ENCODE peak calls at places on chromosomes 12 and 14, in seven cellular contexts. One of them, this sample, is unnamed.

GRCh38 chr14:64232944-64233343 is 61.2 kb downstream of the ESR2 start:
- DNase-seq in GM12892: no peak
- DNase-seq in ovary: no peak
- DNase-seq in A549: no peak
- DNase-seq in IMR-90: no peak
- DNase-seq in uterus: no peak
- DNase-seq in thyroid gland: no peak
- DNase-seq in this sample: no peak

GRCh38 chr14:42965512-42965911 is 1358.8 kb downstream of the LRFN5 start:
- DNase-seq in GM12892: no peak
- DNase-seq in ovary: no peak
- DNase-seq in A549: no peak
- DNase-seq in IMR-90: no peak
- DNase-seq in uterus: no peak
- DNase-seq in thyroid gland: no peak
- DNase-seq in this sample: no peak

GRCh38 chr12:111777345-111778045 is 10.8 kb downstream of the ALDH2 start:
- DNase-seq in GM12892: no peak
- DNase-seq in ovary: no peak
- DNase-seq in A549: peak; percentile 50
- DNase-seq in IMR-90: no peak
- DNase-seq in uterus: no peak
- DNase-seq in thyroid gland: no peak
- DNase-seq in this sample: peak; percentile 79

GRCh38 chr14:76576047-76576741 is 185.1 kb upstream of the VASH1 start:
- DNase-seq in GM12892: no peak
- DNase-seq in ovary: no peak
- DNase-seq in A549: no peak
- DNase-seq in IMR-90: peak; percentile 1
- DNase-seq in uterus: no peak
- DNase-seq in thyroid gland: peak; percentile 47
- DNase-seq in this sample: no peak

GRCh38 chr12:94616217-94616729 is 34.1 kb downstream of the TMCC3 start:
- DNase-seq in GM12892: no peak
- DNase-seq in ovary: no peak
- DNase-seq in A549: peak; percentile 65
- DNase-seq in IMR-90: no peak
- DNase-seq in uterus: no peak
- DNase-seq in thyroid gland: peak; percentile 12
- DNase-seq in this sample: no peak

GRCh38 chr14:70156602-70157001 is 32.1 kb downstream of the SLC8A3 start:
- DNase-seq in GM12892: no peak
- DNase-seq in ovary: no peak
- DNase-seq in A549: no peak
- DNase-seq in IMR-90: no peak
- DNase-seq in uterus: no peak
- DNase-seq in thyroid gland: no peak
- DNase-seq in this sample: no peak

GRCh38 chr12:57477710-57478681 is 1.7 kb downstream of the ARHGAP9 start:
- DNase-seq in GM12892: peak; percentile 55
- DNase-seq in ovary: no peak
- DNase-seq in A549: no peak
- DNase-seq in IMR-90: peak; percentile 48
- DNase-seq in uterus: no peak
- DNase-seq in thyroid gland: no peak
- DNase-seq in this sample: no peak

GRCh38 chr12:76554411-76555225 is 5.0 kb downstream of the OSBPL8 start:
- DNase-seq in GM12892: no peak
- DNase-seq in ovary: no peak
- DNase-seq in A549: no peak
- DNase-seq in IMR-90: no peak
- DNase-seq in uterus: no peak
- DNase-seq in thyroid gland: no peak
- DNase-seq in this sample: no peak

GRCh38 chr12:50070314-50071060 is 13.1 kb downstream of the ASIC1 start:
- DNase-seq in GM12892: peak; percentile 47
- DNase-seq in ovary: peak; percentile 78
- DNase-seq in A549: peak; percentile 71
- DNase-seq in IMR-90: peak; percentile 84
- DNase-seq in uterus: peak; percentile 83
- DNase-seq in thyroid gland: peak; percentile 69
- DNase-seq in this sample: no peak

GRCh38 chr12:47903151-47903611 is 1.6 kb downstream of the VDR start:
- DNase-seq in GM12892: no peak
- DNase-seq in ovary: no peak
- DNase-seq in A549: no peak
- DNase-seq in IMR-90: peak; percentile 76
- DNase-seq in uterus: no peak
- DNase-seq in thyroid gland: peak; percentile 58
- DNase-seq in this sample: no peak

GRCh38 chr14:76186318-76187027 is 34.8 kb downstream of the GPATCH2L start:
- DNase-seq in GM12892: no peak
- DNase-seq in ovary: no peak
- DNase-seq in A549: no peak
- DNase-seq in IMR-90: no peak
- DNase-seq in uterus: no peak
- DNase-seq in thyroid gland: no peak
- DNase-seq in this sample: no peak

GRCh38 chr14:66503532-66503931 is 4.4 kb upstream of the GPHN start:
- DNase-seq in GM12892: no peak
- DNase-seq in ovary: no peak
- DNase-seq in A549: no peak
- DNase-seq in IMR-90: peak; percentile 28
- DNase-seq in uterus: no peak
- DNase-seq in thyroid gland: no peak
- DNase-seq in this sample: no peak

GRCh38 chr14:75328575-75328974 is 49.9 kb downstream of the FOS start:
- DNase-seq in GM12892: no peak
- DNase-seq in ovary: no peak
- DNase-seq in A549: no peak
- DNase-seq in IMR-90: no peak
- DNase-seq in uterus: no peak
- DNase-seq in thyroid gland: no peak
- DNase-seq in this sample: no peak

GRCh38 chr14:22540286-22540685 is 48.7 kb downstream of the DAD1 start:
- DNase-seq in GM12892: no peak
- DNase-seq in ovary: no peak
- DNase-seq in A549: no peak
- DNase-seq in IMR-90: no peak
- DNase-seq in uterus: no peak
- DNase-seq in thyroid gland: no peak
- DNase-seq in this sample: no peak

GRCh38 chr12:681857-682256 is 18.6 kb upstream of the NINJ2 start:
- DNase-seq in GM12892: no peak
- DNase-seq in ovary: no peak
- DNase-seq in A549: no peak
- DNase-seq in IMR-90: no peak
- DNase-seq in uterus: no peak
- DNase-seq in thyroid gland: no peak
- DNase-seq in this sample: no peak

GRCh38 chr14:66249544-66249943 is 236.6 kb upstream of the CCDC196 start:
- DNase-seq in GM12892: no peak
- DNase-seq in ovary: no peak
- DNase-seq in A549: no peak
- DNase-seq in IMR-90: no peak
- DNase-seq in uterus: no peak
- DNase-seq in thyroid gland: no peak
- DNase-seq in this sample: no peak

GRCh38 chr12:75735853-75736252 is 224.4 kb upstream of the KRR1 start:
- DNase-seq in GM12892: no peak
- DNase-seq in ovary: no peak
- DNase-seq in A549: no peak
- DNase-seq in IMR-90: no peak
- DNase-seq in uterus: no peak
- DNase-seq in thyroid gland: peak; percentile 76
- DNase-seq in this sample: no peak

GRCh38 chr12:43653917-43654316 is 101.9 kb upstream of the ADAMTS20 start:
- DNase-seq in GM12892: no peak
- DNase-seq in ovary: no peak
- DNase-seq in A549: no peak
- DNase-seq in IMR-90: no peak
- DNase-seq in uterus: no peak
- DNase-seq in thyroid gland: no peak
- DNase-seq in this sample: no peak

GRCh38 chr12:57134949-57135348 is 6.7 kb downstream of the LRP1 start:
- DNase-seq in GM12892: no peak
- DNase-seq in ovary: no peak
- DNase-seq in A549: no peak
- DNase-seq in IMR-90: no peak
- DNase-seq in uterus: peak; percentile 29
- DNase-seq in thyroid gland: no peak
- DNase-seq in this sample: no peak

GRCh38 chr14:68487805-68488590 is 304.9 kb downstream of the ZFP36L1 start:
- DNase-seq in GM12892: no peak
- DNase-seq in ovary: no peak
- DNase-seq in A549: peak; percentile 36
- DNase-seq in IMR-90: peak; percentile 56
- DNase-seq in uterus: no peak
- DNase-seq in thyroid gland: no peak
- DNase-seq in this sample: no peak

GRCh38 chr14:68283378-68284123 is 464.0 kb downstream of the RAD51B start:
- DNase-seq in GM12892: no peak
- DNase-seq in ovary: no peak
- DNase-seq in A549: no peak
- DNase-seq in IMR-90: no peak
- DNase-seq in uterus: no peak
- DNase-seq in thyroid gland: peak; percentile 28
- DNase-seq in this sample: peak; percentile 13

GRCh38 chr12:6280053-6280469 is 30.4 kb upstream of the PLEKHG6 start:
- DNase-seq in GM12892: no peak
- DNase-seq in ovary: peak; percentile 72
- DNase-seq in A549: peak; percentile 86
- DNase-seq in IMR-90: peak; percentile 94
- DNase-seq in uterus: peak; percentile 82
- DNase-seq in thyroid gland: peak; percentile 83
- DNase-seq in this sample: peak; percentile 85

GRCh38 chr12:6279631-6280030 is 30.9 kb upstream of the PLEKHG6 start:
- DNase-seq in GM12892: no peak
- DNase-seq in ovary: no peak
- DNase-seq in A549: no peak
- DNase-seq in IMR-90: no peak
- DNase-seq in uterus: no peak
- DNase-seq in thyroid gland: no peak
- DNase-seq in this sample: no peak

GRCh38 chr12:6277982-6278438 is 32.5 kb upstream of the PLEKHG6 start:
- DNase-seq in GM12892: no peak
- DNase-seq in ovary: no peak
- DNase-seq in A549: no peak
- DNase-seq in IMR-90: no peak
- DNase-seq in uterus: peak; percentile 54
- DNase-seq in thyroid gland: peak; percentile 91
- DNase-seq in this sample: peak; percentile 87

GRCh38 chr12:6279256-6279628 is 31.2 kb upstream of the PLEKHG6 start:
- DNase-seq in GM12892: no peak
- DNase-seq in ovary: no peak
- DNase-seq in A549: no peak
- DNase-seq in IMR-90: no peak
- DNase-seq in uterus: no peak
- DNase-seq in thyroid gland: no peak
- DNase-seq in this sample: no peak

GRCh38 chr12:6278439-6279255 is 31.8 kb upstream of the PLEKHG6 start:
- DNase-seq in GM12892: peak; percentile 90
- DNase-seq in ovary: peak; percentile 82
- DNase-seq in A549: peak; percentile 71
- DNase-seq in IMR-90: peak; percentile 74
- DNase-seq in uterus: peak; percentile 83
- DNase-seq in thyroid gland: peak; percentile 89
- DNase-seq in this sample: peak; percentile 92
- TF ChIP-seq POLR2A in GM12892: no peak
- TF ChIP-seq POLR2A in ovary: no peak
- TF ChIP-seq POLR2A in A549: peak; percentile 45
- TF ChIP-seq POLR2A in IMR-90: peak; percentile 50
- TF ChIP-seq POLR2A in uterus: peak; percentile 82
- TF ChIP-seq POLR2A in thyroid gland: peak; percentile 79
- TF ChIP-seq POLR2A in this sample: no peak

GRCh38 chr12:132828706-132829534 is at the start of gene GOLGA3:
- DNase-seq in GM12892: peak; percentile 98
- DNase-seq in ovary: peak; percentile 92
- DNase-seq in A549: peak; percentile 95
- DNase-seq in IMR-90: peak; percentile 93
- DNase-seq in uterus: peak; percentile 92
- DNase-seq in thyroid gland: peak; percentile 95
- DNase-seq in this sample: peak; percentile 98
- TF ChIP-seq POLR2A in GM12892: peak; percentile 67
- TF ChIP-seq POLR2A in ovary: peak; percentile 63
- TF ChIP-seq POLR2A in A549: peak; percentile 58
- TF ChIP-seq POLR2A in IMR-90: peak; percentile 86
- TF ChIP-seq POLR2A in uterus: peak; percentile 72
- TF ChIP-seq POLR2A in thyroid gland: peak; percentile 61
- TF ChIP-seq POLR2A in this sample: peak; percentile 71

DNA sequence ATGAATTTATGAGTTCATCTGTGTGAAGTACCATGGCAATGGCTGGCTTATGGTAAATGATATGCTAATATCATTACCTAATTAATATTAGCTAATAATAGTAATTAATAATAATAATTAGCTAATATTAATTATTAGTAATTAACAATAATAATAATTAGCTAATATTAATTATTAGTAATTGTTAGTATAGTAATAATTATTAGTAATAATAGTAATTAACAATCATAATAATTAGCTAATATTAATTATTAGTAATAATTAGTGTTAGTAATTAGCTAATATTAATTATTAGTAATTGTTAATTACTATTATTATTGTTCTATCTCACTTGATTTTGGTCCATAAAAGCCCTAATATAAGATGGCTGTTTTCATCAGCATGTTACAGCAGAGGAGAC is 19.8 kb downstream of the RERG start:
- DNase-seq in GM12892: no peak
- DNase-seq in ovary: no peak
- DNase-seq in A549: no peak
- DNase-seq in IMR-90: no peak
- DNase-seq in uterus: no peak
- DNase-seq in thyroid gland: no peak
- DNase-seq in this sample: no peak
- TF ChIP-seq POLR2A in GM12892: no peak
- TF ChIP-seq POLR2A in ovary: no peak
- TF ChIP-seq POLR2A in A549: no peak
- TF ChIP-seq POLR2A in IMR-90: no peak
- TF ChIP-seq POLR2A in uterus: no peak
- TF ChIP-seq POLR2A in thyroid gland: no peak
- TF ChIP-seq POLR2A in this sample: no peak

DNA sequence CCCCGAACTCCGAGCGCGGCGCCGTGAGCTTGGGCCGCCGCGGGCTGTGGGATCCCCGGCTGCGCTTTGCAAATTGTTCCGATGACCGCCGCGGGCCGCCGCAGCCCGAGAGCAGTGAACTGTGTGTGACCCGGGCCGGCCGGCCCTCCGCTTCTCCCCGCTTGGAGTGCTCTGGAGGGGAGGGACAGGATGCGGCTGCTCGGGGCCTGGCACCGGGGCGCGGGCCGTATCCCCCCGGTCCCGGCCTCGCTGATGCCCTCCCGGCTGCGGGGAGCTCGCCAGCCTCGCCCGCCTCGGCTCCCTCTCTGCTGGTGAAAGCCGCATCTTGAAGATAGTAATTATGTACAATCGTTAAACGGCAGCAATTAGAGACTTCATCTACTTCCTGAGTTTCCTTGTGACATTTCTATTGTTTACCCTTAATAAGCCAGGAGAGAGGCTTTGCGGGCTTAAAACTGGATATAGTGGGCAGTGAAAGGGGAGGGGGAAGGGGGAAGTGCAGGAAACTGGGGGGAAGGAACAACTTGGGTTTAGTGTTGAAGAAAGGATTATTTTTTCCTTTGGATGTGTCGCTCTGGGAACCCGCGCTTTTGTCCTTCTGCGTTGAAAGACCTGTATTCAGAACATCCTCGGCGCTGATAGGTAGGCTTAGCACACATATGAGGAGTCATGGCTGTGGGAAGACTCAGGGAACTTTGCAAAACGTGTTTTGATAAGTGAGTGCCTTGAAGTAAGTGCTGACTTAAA is 1.2 kb downstream of the PELI2 start:
- DNase-seq in GM12892: peak; percentile 8
- DNase-seq in ovary: peak; percentile 48
- DNase-seq in A549: peak; percentile 13
- DNase-seq in IMR-90: peak; percentile 52
- DNase-seq in uterus: peak; percentile 28
- DNase-seq in thyroid gland: peak; percentile 64
- DNase-seq in this sample: peak; percentile 93
- TF ChIP-seq POLR2A in GM12892: no peak
- TF ChIP-seq POLR2A in ovary: no peak
- TF ChIP-seq POLR2A in A549: no peak
- TF ChIP-seq POLR2A in IMR-90: no peak
- TF ChIP-seq POLR2A in uterus: peak; percentile 35
- TF ChIP-seq POLR2A in thyroid gland: peak; percentile 30
- TF ChIP-seq POLR2A in this sample: no peak